ENCODE peak calls at places on chromosome 16, in five cellular contexts. N is T-helper 1 cell, B is dorsolateral prefrontal cortex, S is left ventricle myocardium inferior, G is neural progenitor cell. W is an unnamed sample.

GRCh38 chr16:56933828-56934598 is 2.1 kb downstream of the HERPUD1 start:
- DNase-seq in G (no peak), B (no peak), S (no peak), N (no peak), W (no peak)

GRCh38 chr16:89380681-89381080 is 109.7 kb downstream of the ANKRD11 start:
- DNase-seq in B (no peak), G (no peak), N (no peak), S (no peak), W (no peak)

GRCh38 chr16:80968386-80969113 is 38.1 kb downstream of the CMC2 start:
- DNase-seq in N (no peak), G (no peak), S (no peak), B (no peak), W (no peak)

GRCh38 chr16:81562174-81562849 is 117.7 kb downstream of the CMIP start:
- DNase-seq in N (no peak), S (no peak), B (no peak), G (no peak), W (no peak)

GRCh38 chr16:48820379-48820778 is 210.4 kb upstream of the N4BP1 start:
- DNase-seq in G (no peak), B (no peak), N (no peak), S (no peak), W (no peak)

GRCh38 chr16:12801511-12802042 is 2.1 kb downstream of the CPPED1 start:
- DNase-seq in G (no peak), N (no peak), B (no peak), S (no peak), W (no peak)

GRCh38 chr16:77213542-77214108 is 14.4 kb downstream of the SYCE1L start:
- DNase-seq in N (no peak), B (no peak), G (no peak), S (no peak), W (no peak)

GRCh38 chr16:23134274-23134673 is 15.0 kb downstream of the USP31 start:
- DNase-seq in B (no peak), G (no peak), N (no peak), S (peak), W (no peak)

GRCh38 chr16:49800441-49800840 is 55.5 kb downstream of the ZNF423 start:
- DNase-seq in S (no peak), G (no peak), B (no peak), N (no peak), W (no peak)

GRCh38 chr16:82627811-82628339 is 1.1 kb downstream of the CDH13 start:
- DNase-seq in B (no peak), N (no peak), S (peak), G (peak), W (peak)

GRCh38 chr16:71762186-71762585 is 37.7 kb upstream of the PHLPP2 start:
- DNase-seq in G (no peak), B (no peak), N (no peak), S (no peak), W (no peak)

GRCh38 chr16:2954228-2954627 is 9.8 kb upstream of the KREMEN2 start:
- DNase-seq in N (no peak), G (no peak), S (no peak), B (no peak), W (no peak)

GRCh38 chr16:28538733-28539596 is at the start of gene NUPR1:
- DNase-seq in S (peak), G (no peak), B (peak), N (no peak), W (peak)

GRCh38 chr16:64150193-64150592 is 971.7 kb downstream of the CDH11 start:
- DNase-seq in B (no peak), G (no peak), S (no peak), N (no peak), W (no peak)

GRCh38 chr16:86597126-86597879 is 19.0 kb downstream of the FOXL1 start:
- DNase-seq in N (no peak), B (no peak), G (no peak), S (no peak), W (no peak)

GRCh38 chr16:89193576-89194293 is 6.6 kb downstream of the SLC22A31 start:
- DNase-seq in B (no peak), S (no peak), G (peak), N (peak), W (no peak)

GRCh38 chr16:89709716-89710480 is 8.4 kb upstream of the SPATA2L start:
- DNase-seq in S (no peak), N (no peak), G (peak), B (no peak), W (no peak)

GRCh38 chr16:85089485-85089884 is 22.8 kb downstream of the CIBAR2 start:
- DNase-seq in B (no peak), G (no peak), N (no peak), S (no peak), W (no peak)

GRCh38 chr16:85461814-85462404 is 151.2 kb upstream of the GSE1 start:
- DNase-seq in B (no peak), N (no peak), G (peak), S (no peak), W (no peak)

GRCh38 chr16:72094266-72094610 is 591 bp downstream of the DHX38 start:
- DNase-seq in S (no peak), G (peak), B (no peak), N (no peak), W (no peak)

GRCh38 chr16:51734220-51734619 is 583.1 kb upstream of the SALL1 start:
- DNase-seq in B (no peak), G (no peak), S (no peak), N (no peak), W (no peak)

GRCh38 chr16:85415196-85415988 is 197.7 kb upstream of the GSE1 start:
- DNase-seq in B (no peak), G (no peak), S (peak), N (no peak), W (peak)

GRCh38 chr16:15643453-15644305 is 725 bp upstream of the MARF1 start:
- DNase-seq in G (no peak), N (no peak), B (no peak), S (no peak), W (no peak)

GRCh38 chr16:2364638-2365210 is 24.2 kb upstream of the ABCA3 start:
- DNase-seq in G (no peak), S (no peak), N (no peak), B (no peak), W (no peak)

GRCh38 chr16:1762879-1763520 is 8.3 kb downstream of the NME3 start:
- DNase-seq in S (peak), N (no peak), G (peak), B (no peak), W (no peak)

GRCh38 chr16:54121084-54121483 is 165.5 kb downstream of the IRX3 start:
- DNase-seq in S (no peak), N (no peak), G (no peak), B (no peak), W (no peak)

GRCh38 chr16:47965439-47965838 is 190.4 kb downstream of the ABCC12 start:
- DNase-seq in S (no peak), B (no peak), N (no peak), G (peak), W (no peak)

GRCh38 chr16:54239441-54239840 is 47.1 kb downstream of the IRX3 start:
- DNase-seq in B (no peak), S (peak), N (no peak), G (no peak), W (peak)

GRCh38 chr16:12907670-12908233 is 6.4 kb downstream of the SHISA9 start:
- DNase-seq in B (no peak), N (no peak), G (peak), S (no peak), W (no peak)